ENCODE peak calls at places on chromosomes 2 and 18, in seven cellular contexts. J, L, A, Z, C, P and S are unnamed samples.

GRCh38 chr2:212911011-212911410 is 240.4 kb downstream of the IKZF2 start:
- DNase-seq in Z (no peak), L (no peak), P (no peak), C (no peak), J (no peak), A (no peak), S (no peak)

GRCh38 chr2:172408143-172408766 is 19.1 kb upstream of the ITGA6 start:
- DNase-seq in P (no peak), C (no peak), J (no peak), Z (no peak), A (no peak), L (no peak), S (no peak)

GRCh38 chr2:29307522-29307921 is 192.3 kb downstream of the CLIP4 start:
- DNase-seq in J (no peak), A (no peak), P (no peak), C (no peak), Z (no peak), L (no peak), S (no peak)

GRCh38 chr2:3079959-3080948 is 297.4 kb downstream of the EIPR1 start:
- DNase-seq in P (no peak), L (no peak), C (no peak), Z (no peak), A (no peak), J (no peak), S (no peak)

GRCh38 chr2:46460241-46460921 is 19.0 kb upstream of the TMEM247 start:
- DNase-seq in P (no peak), L (no peak), A (no peak), C (no peak), J (no peak), Z (no peak), S (no peak)

GRCh38 chr2:237922641-237923361 is 44.0 kb upstream of the UBE2F start:
- DNase-seq in L (no peak), P (no peak), A (no peak), Z (no peak), J (no peak), C (no peak), S (no peak)

GRCh38 chr2:215830313-215830712 is 183.0 kb downstream of the MREG start:
- DNase-seq in C (no peak), Z (peak), P (no peak), A (no peak), L (no peak), J (peak), S (peak)

GRCh38 chr2:46963961-46964673 is 48.5 kb upstream of the MCFD2 start:
- DNase-seq in L (no peak), P (no peak), J (no peak), A (no peak), Z (no peak), C (no peak), S (peak)

GRCh38 chr18:21112543-21113105 is 1.0 kb upstream of the ROCK1 start:
- DNase-seq in A (no peak), J (peak), C (no peak), L (no peak), Z (peak), P (peak), S (no peak)

GRCh38 chr2:176099737-176100546 is at the start of gene HOXD12:
- DNase-seq in Z (no peak), J (no peak), P (no peak), L (peak), A (no peak), C (no peak), S (no peak)

GRCh38 chr2:11554430-11554764 is 20.6 kb downstream of the GREB1 start:
- DNase-seq in C (no peak), Z (no peak), A (no peak), J (no peak), P (no peak), L (no peak), S (no peak)

GRCh38 chr2:218307415-218308090 is 15.2 kb upstream of the TMBIM1 start:
- DNase-seq in Z (no peak), P (no peak), L (no peak), C (no peak), A (no peak), J (no peak), S (no peak)
- H4K8ac ChIP-seq in Z (no peak), P (no peak), L (no peak), C (no peak), A (no peak), J (no peak), S (no peak)

GRCh38 chr2:133753665-133754064 is 185.4 kb upstream of the NCKAP5 start:
- DNase-seq in L (no peak), J (no peak), Z (no peak), C (no peak), A (no peak), P (no peak), S (no peak)

DNA sequence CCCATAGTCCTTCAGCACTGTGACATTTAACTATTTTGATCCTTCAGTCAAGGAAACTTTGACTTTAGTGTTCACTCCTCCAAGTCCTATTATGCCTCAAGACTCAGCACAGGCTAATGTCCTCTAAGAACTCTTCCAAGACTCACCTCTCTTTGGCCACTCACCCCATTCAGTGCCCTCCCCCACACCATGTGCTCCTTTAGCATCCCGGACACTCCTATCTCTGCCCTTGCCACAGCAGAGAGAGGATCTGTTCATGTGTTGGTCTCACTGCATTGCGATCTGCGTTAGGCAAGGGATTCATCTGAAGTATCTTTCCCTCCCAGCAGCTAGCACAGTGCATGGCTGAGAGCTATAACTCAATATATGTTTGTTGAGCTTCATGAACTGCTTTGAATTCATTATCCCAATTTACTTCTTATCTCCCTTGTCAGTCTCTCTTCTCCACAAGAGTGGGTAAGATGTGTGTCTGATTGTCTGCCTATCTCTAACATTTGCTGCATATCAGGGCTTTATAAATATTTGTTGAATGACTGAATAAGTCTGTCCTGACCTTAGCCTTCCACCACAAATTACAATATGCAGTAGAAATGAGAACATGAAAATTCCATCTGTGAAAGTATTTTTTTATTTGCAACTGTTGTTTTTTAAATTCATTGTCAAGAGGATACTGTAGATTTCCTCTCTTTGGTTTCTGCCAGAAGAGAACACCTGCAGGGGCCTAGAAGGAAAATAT is 179.9 kb upstream of the NCKAP5 start:
- DNase-seq in Z (peak), A (no peak), L (no peak), P (no peak), C (no peak), J (no peak), S (no peak)
- H3K27ac ChIP-seq in Z (peak), A (no peak), L (no peak), P (no peak), C (no peak), J (no peak), S (no peak)

GRCh38 chr2:230899287-230899686 is 25.8 kb downstream of the GPR55 start:
- DNase-seq in A (no peak), L (peak), J (no peak), Z (no peak), P (peak), C (no peak), S (no peak)

GRCh38 chr2:230896346-230897115 is 28.5 kb downstream of the GPR55 start:
- DNase-seq in A (no peak), Z (no peak), C (no peak), J (no peak), P (no peak), L (peak), S (no peak)

GRCh38 chr2:230899786-230900185 is 25.3 kb downstream of the GPR55 start:
- DNase-seq in Z (no peak), L (peak), C (no peak), J (no peak), A (no peak), P (no peak), S (no peak)

GRCh38 chr2:230898661-230899091 is 26.4 kb downstream of the GPR55 start:
- DNase-seq in Z (no peak), A (no peak), J (no peak), C (no peak), P (no peak), L (peak), S (no peak)

DNA sequence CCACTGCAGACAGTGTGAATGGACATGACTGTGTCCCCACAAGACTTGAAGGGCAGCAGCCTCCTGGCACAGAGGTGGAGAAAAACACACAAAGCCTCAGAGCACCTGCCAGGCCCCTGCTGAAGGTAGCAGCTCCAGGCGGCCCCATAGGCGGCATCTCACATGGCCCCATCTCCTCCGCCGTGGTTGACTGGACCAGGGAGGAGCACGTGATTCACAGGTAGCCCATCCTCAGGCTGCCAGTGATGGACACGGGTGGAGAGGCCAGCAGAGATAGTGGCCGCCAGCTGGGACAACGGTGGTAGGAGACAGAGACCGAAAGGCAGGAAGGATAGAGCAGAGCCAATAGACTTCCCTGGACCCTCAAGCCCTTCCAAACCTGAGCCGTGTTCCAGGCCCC is 27.0 kb downstream of the GPR55 start:
- DNase-seq in P (no peak), A (no peak), J (no peak), L (peak), Z (no peak), C (no peak), S (no peak)
- H3K18ac ChIP-seq in P (no peak), A (peak), J (no peak), L (no peak), Z (no peak), C (no peak), S (no peak)

DNA sequence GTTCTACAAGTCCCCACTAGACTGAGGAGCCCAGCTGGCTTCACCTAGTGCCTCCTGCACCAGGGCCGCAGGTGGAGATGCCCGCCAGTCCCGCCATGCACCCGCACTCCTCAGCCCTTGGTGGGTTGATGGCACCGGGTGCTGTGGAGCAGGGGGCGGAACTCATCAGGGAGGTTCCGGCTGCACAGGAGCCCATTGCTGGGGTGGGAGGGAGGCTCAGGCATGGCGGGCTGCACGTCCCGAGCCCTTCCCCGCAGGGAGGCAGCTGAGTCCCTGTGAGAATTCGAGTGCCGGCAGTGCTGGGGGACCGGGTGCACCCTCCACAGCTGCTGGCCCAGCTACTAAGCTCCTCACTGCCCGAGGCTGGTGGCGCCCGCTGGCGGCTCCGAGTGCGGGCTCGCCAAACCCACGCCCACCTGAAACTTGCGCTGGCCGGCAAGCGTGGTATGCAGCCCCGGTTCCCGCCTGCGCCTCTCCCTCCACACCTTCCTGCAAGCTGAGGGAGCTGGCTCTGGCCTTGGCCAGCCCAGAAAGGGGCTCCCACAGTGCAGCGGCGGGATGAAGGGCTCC is 252.7 kb upstream of the TCF4 start:
- DNase-seq in A (no peak), C (no peak), L (no peak), P (no peak), J (no peak), Z (no peak), S (no peak)
- H4K8ac ChIP-seq in A (no peak), C (no peak), L (no peak), P (no peak), J (no peak), Z (no peak), S (no peak)

GRCh38 chr2:43050866-43051265 is 175.5 kb downstream of the ZFP36L2 start:
- DNase-seq in L (no peak), C (no peak), J (no peak), A (no peak), P (no peak), Z (no peak), S (no peak)
- H3K27ac ChIP-seq in L (no peak), C (no peak), J (no peak), A (no peak), P (no peak), Z (peak), S (no peak)

DNA sequence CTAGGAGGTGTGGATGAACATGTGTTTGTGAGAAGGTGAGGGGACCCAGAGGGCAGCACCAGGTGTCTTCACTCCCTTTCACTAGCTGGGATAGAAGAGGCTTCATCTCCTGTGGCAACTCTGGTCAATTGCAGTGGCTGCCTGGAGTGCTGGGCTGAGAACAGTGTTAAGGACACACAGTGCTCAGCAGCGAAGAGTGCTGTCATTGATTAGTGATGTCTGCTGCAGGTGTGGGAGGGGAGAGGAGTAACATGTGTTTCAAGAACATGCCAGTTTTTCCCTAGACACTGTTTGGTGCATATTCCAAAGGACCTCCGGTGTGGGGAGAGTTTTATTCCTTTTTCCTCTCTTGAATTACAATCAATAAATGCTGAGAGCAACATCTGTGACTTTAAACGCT is 95.9 kb upstream of the CXCR4 start:
- DNase-seq in C (no peak), P (no peak), A (no peak), Z (no peak), L (no peak), J (no peak), S (no peak)
- H3K18ac ChIP-seq in C (no peak), P (no peak), A (peak), Z (no peak), L (no peak), J (no peak), S (no peak)

DNA sequence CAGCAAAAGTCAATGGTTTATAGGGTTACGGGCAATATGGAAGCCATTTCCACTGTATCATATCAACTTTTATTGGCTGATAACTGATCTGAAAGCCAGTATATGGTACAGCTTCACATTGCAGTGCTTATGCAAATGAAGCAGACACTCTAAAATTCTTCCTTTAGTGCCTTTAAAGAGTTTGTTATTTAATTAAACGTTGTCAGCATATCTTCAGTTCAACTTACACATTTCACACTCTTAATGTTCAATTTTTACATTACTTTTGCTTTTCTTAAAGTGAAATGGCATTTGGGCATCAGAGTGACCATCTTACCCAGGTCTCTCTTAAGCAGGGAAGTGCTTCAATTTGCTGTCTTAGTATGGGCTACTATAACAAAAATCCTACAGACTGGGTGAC is 420.1 kb downstream of the NCKAP5 start:
- DNase-seq in P (no peak), L (no peak), A (no peak), J (no peak), Z (no peak), C (no peak), S (no peak)
- H4K8ac ChIP-seq in P (no peak), L (no peak), A (no peak), J (no peak), Z (no peak), C (no peak), S (no peak)

DNA sequence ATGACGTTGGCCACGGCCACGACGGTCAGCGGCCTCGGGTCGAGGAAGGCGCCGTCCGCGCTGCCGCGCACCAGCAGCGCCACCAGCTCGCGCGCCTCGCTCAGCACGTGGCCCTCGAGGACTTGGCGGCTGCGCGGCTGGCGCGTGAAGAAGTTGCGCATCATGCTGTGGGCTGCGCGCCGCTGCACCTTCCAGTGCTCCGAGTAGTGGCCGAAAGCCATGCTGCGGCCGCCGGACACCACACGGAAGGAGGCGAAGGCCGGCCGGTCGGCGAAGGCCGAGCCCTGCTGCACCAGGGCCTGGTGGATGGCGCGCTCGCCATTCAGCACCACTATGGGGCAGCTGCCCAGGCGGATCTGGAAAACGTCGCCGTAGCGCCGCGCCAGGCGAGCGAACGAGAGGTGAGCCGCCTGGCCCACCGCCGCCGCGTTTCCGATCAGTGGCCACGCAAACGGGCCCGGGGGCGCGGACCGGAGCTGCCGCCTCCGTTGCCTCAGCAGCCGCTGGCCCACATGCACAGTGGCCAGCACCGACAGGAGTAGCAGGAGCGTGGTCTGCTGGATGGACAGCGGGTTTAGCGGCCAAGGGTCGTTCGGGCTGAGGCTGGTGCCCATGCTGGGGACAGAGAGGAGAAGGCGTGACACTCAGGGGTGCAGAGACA is 1.0 kb downstream of the CYP1B1 start:
- DNase-seq in J (peak), Z (no peak), A (peak), C (no peak), P (peak), L (peak), S (no peak)
- H3K27ac ChIP-seq in J (peak), Z (no peak), A (no peak), C (no peak), P (no peak), L (no peak), S (no peak)